ENCODE peak calls at places on chromosomes 5 and 9, in nine cellular contexts. J, W, N, H, R, O, Z, D and Y are unnamed samples.
A peak's percentile ranks its signal among the peaks of the same experiment; 100 is the strongest.

GRCh38 chr5:78508231-78508765 is 140.3 kb downstream of the LHFPL2 start:
- DNase-seq in J (no peak), W (no peak), N (peak; percentile 65), H (peak; percentile 40), R (no peak), O (peak; percentile 87), Z (no peak), D (no peak), Y (no peak)

GRCh38 chr5:20420991-20421595 is 433.1 kb upstream of the CDH18 start:
- DNase-seq in J (no peak), W (no peak), N (no peak), H (no peak), R (no peak), O (peak; percentile 17), Z (no peak), D (no peak), Y (no peak)

GRCh38 chr5:96483878-96484277 is 50.8 kb upstream of the PCSK1 start:
- DNase-seq in J (peak; percentile 6), W (no peak), N (peak; percentile 24), H (peak; percentile 46), R (peak; percentile 66), O (peak; percentile 69), Z (peak; percentile 67), D (peak; percentile 45), Y (no peak)

GRCh38 chr9:121819511-121820231 is 168.2 kb downstream of the DAB2IP start:
- DNase-seq in J (no peak), W (no peak), N (peak; percentile 21), H (no peak), R (peak; percentile 79), O (peak; percentile 60), Z (no peak), D (peak; percentile 55), Y (no peak)

GRCh38 chr5:127536687-127537086 is 19.2 kb downstream of the PRRC1 start:
- DNase-seq in J (peak; percentile 14), W (no peak), N (peak; percentile 48), H (peak; percentile 25), R (no peak), O (peak; percentile 14), Z (peak; percentile 51), D (no peak), Y (no peak)

GRCh38 chr9:23820731-23821399 is 5.2 kb downstream of the ELAVL2 start:
- DNase-seq in J (no peak), W (peak; percentile 26), N (peak; percentile 3), H (peak; percentile 48), R (peak; percentile 81), O (peak; percentile 71), Z (no peak), D (no peak), Y (peak; percentile 63)

GRCh38 chr5:79973511-79973910 is 17.6 kb downstream of the MTX3 start:
- DNase-seq in J (no peak), W (no peak), N (peak; percentile 27), H (no peak), R (no peak), O (peak; percentile 16), Z (no peak), D (peak; percentile 48), Y (no peak)

GRCh38 chr9:111178361-111179043 is 140.2 kb upstream of the LPAR1 start:
- DNase-seq in J (no peak), W (no peak), N (peak; percentile 87), H (no peak), R (no peak), O (no peak), Z (no peak), D (no peak), Y (no peak)

GRCh38 chr5:22649076-22649475 is 204.1 kb downstream of the CDH12 start:
- DNase-seq in J (no peak), W (no peak), N (no peak), H (peak; percentile 85), R (no peak), O (no peak), Z (no peak), D (no peak), Y (no peak)

GRCh38 chr5:53681079-53681478 is 120.6 kb downstream of the NDUFS4 start:
- DNase-seq in J (no peak), W (no peak), N (no peak), H (no peak), R (no peak), O (no peak), Z (no peak), D (no peak), Y (no peak)

GRCh38 chr9:6783753-6784152 is 26.0 kb downstream of the KDM4C start:
- DNase-seq in J (no peak), W (no peak), N (no peak), H (no peak), R (no peak), O (no peak), Z (no peak), D (no peak), Y (no peak)

GRCh38 chr9:6785682-6786081 is 27.9 kb downstream of the KDM4C start:
- DNase-seq in J (no peak), W (peak; percentile 27), N (no peak), H (no peak), R (no peak), O (no peak), Z (no peak), D (no peak), Y (no peak)

GRCh38 chr9:6788175-6789016 is 30.6 kb downstream of the KDM4C start:
- DNase-seq in J (no peak), W (peak; percentile 53), N (peak; percentile 57), H (peak; percentile 76), R (peak; percentile 94), O (peak; percentile 96), Z (no peak), D (no peak), Y (no peak)

GRCh38 chr9:6782981-6783380 is 25.2 kb downstream of the KDM4C start:
- DNase-seq in J (no peak), W (no peak), N (no peak), H (no peak), R (no peak), O (no peak), Z (no peak), D (no peak), Y (no peak)

DNA sequence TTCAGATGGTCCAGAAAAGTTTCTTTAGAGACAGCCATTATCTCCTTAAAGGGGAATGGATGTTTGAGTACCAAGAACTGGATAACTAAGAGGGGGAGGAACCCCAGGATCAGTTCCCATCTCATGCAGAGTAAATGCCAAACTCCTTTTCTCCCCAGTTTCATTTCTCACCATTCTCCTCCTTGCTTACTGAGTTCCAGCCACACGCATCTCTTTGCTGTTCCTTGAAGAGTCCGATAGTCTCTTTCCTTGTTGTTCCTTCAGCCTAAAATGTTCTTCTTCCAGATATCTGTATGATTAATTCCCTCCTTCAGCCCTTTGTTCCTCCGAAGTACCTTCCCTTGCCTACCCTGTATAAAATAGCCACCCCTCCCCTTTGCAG is 30.0 kb downstream of the KDM4C start:
- DNase-seq in J (no peak), W (no peak), N (no peak), H (no peak), R (no peak), O (no peak), Z (no peak), D (no peak), Y (no peak)
- H3K4me3 ChIP-seq in J (no peak overlapping the region), W (no peak overlapping the region), N (peak overlapping the region; percentile 61), H (peak overlapping the region; percentile 33), R (no peak overlapping the region), O (no peak overlapping the region), Z (no peak overlapping the region), D (no peak overlapping the region), Y (peak overlapping the region; percentile 19)

DNA sequence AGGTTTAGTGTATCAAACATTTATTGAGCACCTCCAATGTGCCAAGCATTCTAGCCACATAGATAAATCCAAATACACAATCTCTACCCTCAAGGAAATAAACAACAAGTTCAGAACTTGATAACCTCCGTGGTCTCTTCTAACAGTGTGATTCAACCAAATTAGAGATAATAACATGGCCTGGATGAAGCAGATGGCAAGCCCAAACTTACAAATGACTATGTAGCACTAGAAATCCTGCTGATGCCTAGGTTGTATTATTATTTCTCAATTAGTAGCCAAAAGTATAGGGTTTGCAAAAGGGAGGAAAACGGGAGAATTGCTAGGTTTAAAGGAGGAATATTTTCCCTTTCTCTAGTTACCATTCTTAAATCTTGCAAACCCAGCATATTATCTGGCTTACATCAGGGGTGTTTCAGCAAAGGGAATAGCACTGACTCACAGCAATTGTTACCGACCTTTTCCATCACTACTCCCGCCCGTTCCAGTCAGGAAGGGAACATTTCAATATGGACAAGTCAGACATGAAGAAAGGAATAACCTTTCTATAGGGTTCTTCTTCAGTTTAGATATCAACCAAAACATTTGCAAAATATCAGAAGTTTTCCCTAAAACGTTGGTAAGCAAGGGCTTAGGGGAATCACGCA is 2.3 kb downstream of the DPYSL3 start:
- DNase-seq in J (no peak), W (no peak), N (peak; percentile 79), H (peak; percentile 21), R (no peak), O (peak; percentile 12), Z (no peak), D (no peak), Y (no peak)
- H3K9ac ChIP-seq in J (no peak overlapping the region), W (peak overlapping the region; percentile 16), N (no peak overlapping the region), H (no peak overlapping the region), R (no peak overlapping the region), O (no peak overlapping the region), Z (no peak overlapping the region), D (no peak overlapping the region), Y (no peak overlapping the region)

DNA sequence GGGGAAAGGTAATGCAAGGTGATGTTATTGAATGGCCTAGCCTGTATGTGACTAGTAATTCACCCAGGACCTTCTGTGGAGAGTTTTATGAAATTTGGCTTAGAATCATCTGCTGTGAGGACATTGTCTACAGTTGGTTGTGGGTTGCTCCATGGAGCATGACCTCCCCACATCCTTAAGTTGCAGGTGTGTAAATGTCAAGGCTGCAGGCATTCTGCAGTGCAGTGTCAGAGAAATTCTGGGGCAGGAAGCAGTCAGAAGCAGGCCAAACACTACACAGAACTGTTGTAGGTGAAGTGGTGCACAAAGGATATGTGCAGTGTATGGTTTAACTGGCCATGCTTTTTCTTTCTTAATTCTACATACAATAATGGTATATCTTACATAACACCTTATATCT is 588.3 kb downstream of the EBF1 start:
- DNase-seq in J (no peak), W (no peak), N (no peak), H (no peak), R (no peak), O (no peak), Z (no peak), D (no peak), Y (no peak)
- H3K4me3 ChIP-seq in J (no peak overlapping the region), W (no peak overlapping the region), N (no peak overlapping the region), H (no peak overlapping the region), R (no peak overlapping the region), O (no peak overlapping the region), Z (no peak overlapping the region), D (no peak overlapping the region), Y (no peak overlapping the region)

GRCh38 chr5:150502847-150503246 is 5.1 kb upstream of the NDST1 start:
- DNase-seq in J (no peak), W (no peak), N (no peak), H (no peak), R (no peak), O (no peak), Z (no peak), D (no peak), Y (no peak)

GRCh38 chr5:150503386-150503785 is 4.5 kb upstream of the NDST1 start:
- DNase-seq in J (no peak), W (no peak), N (no peak), H (no peak), R (no peak), O (no peak), Z (no peak), D (no peak), Y (no peak)

GRCh38 chr5:150505816-150506215 is 2.1 kb upstream of the NDST1 start:
- DNase-seq in J (no peak), W (no peak), N (no peak), H (no peak), R (no peak), O (no peak), Z (no peak), D (no peak), Y (no peak)

GRCh38 chr5:150505041-150505511 is 2.9 kb upstream of the NDST1 start:
- DNase-seq in J (no peak), W (no peak), N (peak; percentile 35), H (no peak), R (no peak), O (no peak), Z (no peak), D (no peak), Y (no peak)

GRCh38 chr5:150503977-150504620 is 3.8 kb upstream of the NDST1 start:
- DNase-seq in J (no peak), W (peak; percentile 84), N (no peak), H (no peak), R (no peak), O (no peak), Z (no peak), D (no peak), Y (peak; percentile 83)
- H3K9ac ChIP-seq in J (peak overlapping the region; percentile 68), W (peak overlapping the region; percentile 23), N (no peak overlapping the region), H (no peak overlapping the region), R (no peak overlapping the region), O (no peak overlapping the region), Z (no peak overlapping the region), D (no peak overlapping the region), Y (peak overlapping the region; percentile 36)